ENCODE peak calls at places on chromosomes 7 and 10, in seven cellular contexts. B is GM12865, H is Caco-2, U is AG08395, C is nucleus accumbens, Z is hypothalamus, R is pancreas. M is an unnamed sample.

GRCh38 chr10:33377658-33378025 is 43.2 kb upstream of the NRP1 start:
- DNase-seq in B (no peak), H (no peak), U (no peak), C (no peak), Z (no peak), R (no peak), M (no peak)

GRCh38 chr10:126580873-126581647 is 89.4 kb downstream of the C10orf90 start:
- DNase-seq in B (no peak), H (no peak), U (no peak), C (no peak), Z (no peak), R (no peak), M (no peak)

GRCh38 chr7:64881461-64882287 is 21.4 kb upstream of the ZNF273 start:
- DNase-seq in B (no peak), H (peak; percentile 17), U (no peak), C (no peak), Z (no peak), R (no peak), M (no peak)

GRCh38 chr7:41886906-41887311 is 184.0 kb upstream of the INHBA start:
- DNase-seq in B (no peak), H (no peak), U (peak; percentile 92), C (no peak), Z (no peak), R (no peak), M (peak; percentile 17)

GRCh38 chr10:7340179-7340874 is 70.5 kb downstream of the SFMBT2 start:
- DNase-seq in B (no peak), H (no peak), U (no peak), C (no peak), Z (no peak), R (no peak), M (no peak)

GRCh38 chr10:42952358-42952757 is 124.5 kb upstream of the RET start:
- DNase-seq in B (no peak), H (peak; percentile 72), U (peak; percentile 53), C (no peak), Z (no peak), R (peak; percentile 84), M (peak; percentile 30)

GRCh38 chr7:95921543-95921942 is 149.2 kb downstream of the DYNC1I1 start:
- DNase-seq in B (no peak), H (no peak), U (peak; percentile 29), C (no peak), Z (no peak), R (no peak), M (no peak)

GRCh38 chr10:13302821-13303555 is 3.1 kb upstream of the PHYH start:
- DNase-seq in B (no peak), H (no peak), U (no peak), C (no peak), Z (no peak), R (no peak), M (no peak)

GRCh38 chr10:127315888-127316287 is 119.5 kb upstream of the INSYN2A start:
- DNase-seq in B (no peak), H (no peak), U (no peak), C (no peak), Z (no peak), R (no peak), M (no peak)

M was measured in NCI-H82.